ENCODE peak calls at places on chromosomes 6 and 20, in four cellular contexts. One of them, this sample, is unnamed.

GRCh38 chr20:20931024-20931423 is 175.1 kb downstream of the LINC00237 start:
- DNase-seq in GM12878: no peak
- DNase-seq in HepG2: no peak
- DNase-seq in K562: no peak
- DNase-seq in this sample: no peak

GRCh38 chr6:18501313-18502013 is 114.3 kb downstream of the RNF144B start:
- DNase-seq in GM12878: no peak
- DNase-seq in K562: no peak
- DNase-seq in HepG2: no peak
- DNase-seq in this sample: peak; percentile 5

GRCh38 chr20:44601801-44602204 is 19.4 kb downstream of the PKIG start:
- DNase-seq in K562: no peak
- DNase-seq in GM12878: no peak
- DNase-seq in HepG2: no peak
- DNase-seq in this sample: no peak

GRCh38 chr6:26064619-26065257 is 22.5 kb upstream of the HFE start:
- DNase-seq in HepG2: peak; percentile 68
- DNase-seq in GM12878: no peak
- DNase-seq in K562: peak; percentile 78
- DNase-seq in this sample: no peak

GRCh38 chr6:155313602-155314091 is 637 bp downstream of the TFB1M start:
- DNase-seq in GM12878: no peak
- DNase-seq in HepG2: peak; percentile 65
- DNase-seq in K562: peak; percentile 47
- DNase-seq in this sample: peak; percentile 5

GRCh38 chr6:54892831-54893230 is 46.3 kb downstream of the FAM83B start:
- DNase-seq in HepG2: no peak
- DNase-seq in GM12878: no peak
- DNase-seq in K562: no peak
- DNase-seq in this sample: peak; percentile 7

GRCh38 chr6:154457881-154458284 is 52.6 kb downstream of the CNKSR3 start:
- DNase-seq in HepG2: no peak
- DNase-seq in GM12878: no peak
- DNase-seq in K562: no peak
- DNase-seq in this sample: no peak

GRCh38 chr6:118708736-118709135 is 57.3 kb upstream of the CEP85L start:
- DNase-seq in K562: no peak
- DNase-seq in GM12878: no peak
- DNase-seq in HepG2: no peak
- DNase-seq in this sample: no peak

GRCh38 chr6:168118935-168119334 is 39.9 kb upstream of the FRMD1 start:
- DNase-seq in HepG2: no peak
- DNase-seq in GM12878: no peak
- DNase-seq in K562: no peak
- DNase-seq in this sample: no peak

GRCh38 chr20:22908944-22909343 is 126.2 kb upstream of the SSTR4 start:
- DNase-seq in HepG2: no peak
- DNase-seq in GM12878: no peak
- DNase-seq in K562: peak; percentile 78
- DNase-seq in this sample: no peak

GRCh38 chr6:38207371-38207770 is 387.8 kb downstream of the ZFAND3 start:
- DNase-seq in K562: no peak
- DNase-seq in GM12878: no peak
- DNase-seq in HepG2: no peak
- DNase-seq in this sample: no peak

GRCh38 chr20:50450961-50451752 is 59.0 kb upstream of the PTPN1 start:
- DNase-seq in K562: peak; percentile 45
- DNase-seq in GM12878: peak; percentile 68
- DNase-seq in HepG2: peak; percentile 68
- DNase-seq in this sample: no peak

GRCh38 chr20:8421981-8422380 is 289.9 kb downstream of the PLCB1 start:
- DNase-seq in K562: no peak
- DNase-seq in HepG2: no peak
- DNase-seq in GM12878: no peak
- DNase-seq in this sample: no peak

GRCh38 chr20:63955281-63955845 is 853 bp downstream of the UCKL1 start:
- DNase-seq in HepG2: peak; percentile 33
- DNase-seq in K562: peak; percentile 62
- DNase-seq in GM12878: no peak
- DNase-seq in this sample: peak; percentile 36

GRCh38 chr6:1087112-1087843 is 224.6 kb upstream of the FOXQ1 start:
- DNase-seq in K562: no peak
- DNase-seq in GM12878: no peak
- DNase-seq in HepG2: no peak
- DNase-seq in this sample: no peak

GRCh38 chr6:44960898-44961297 is 367.2 kb upstream of the RUNX2 start:
- DNase-seq in GM12878: peak; percentile 20
- DNase-seq in K562: peak; percentile 8
- DNase-seq in HepG2: peak; percentile 53
- DNase-seq in this sample: no peak

GRCh38 chr20:1811621-1812498 is 83.3 kb upstream of the SIRPA start:
- DNase-seq in HepG2: peak; percentile 99
- DNase-seq in GM12878: no peak
- DNase-seq in K562: no peak
- DNase-seq in this sample: peak; percentile 25

GRCh38 chr20:58697201-58697866 is 4.7 kb downstream of the NPEPL1 start:
- DNase-seq in HepG2: no peak
- DNase-seq in K562: peak; percentile 50
- DNase-seq in GM12878: no peak
- DNase-seq in this sample: no peak

GRCh38 chr6:110813813-110814487 is 1.3 kb downstream of the CDK19 start:
- DNase-seq in GM12878: no peak
- DNase-seq in K562: no peak
- DNase-seq in HepG2: no peak
- DNase-seq in this sample: no peak

GRCh38 chr6:72560721-72561593 is 60.9 kb upstream of the KCNQ5 start:
- DNase-seq in K562: peak; percentile 98
- DNase-seq in HepG2: no peak
- DNase-seq in GM12878: no peak
- DNase-seq in this sample: no peak

GRCh38 chr20:46123482-46124245 is 5.5 kb downstream of the CD40 start:
- DNase-seq in HepG2: no peak
- DNase-seq in K562: no peak
- DNase-seq in GM12878: no peak
- DNase-seq in this sample: no peak

GRCh38 chr6:1760876-1761275 is 151.2 kb downstream of the FOXC1 start:
- DNase-seq in HepG2: no peak
- DNase-seq in GM12878: no peak
- DNase-seq in K562: no peak
- DNase-seq in this sample: no peak

GRCh38 chr20:61189534-61189933 is 62.5 kb upstream of the CDH4 start:
- DNase-seq in K562: no peak
- DNase-seq in HepG2: no peak
- DNase-seq in GM12878: no peak
- DNase-seq in this sample: no peak

GRCh38 chr6:135496805-135497411 is 632 bp downstream of the AHI1 start:
- DNase-seq in K562: no peak
- DNase-seq in GM12878: no peak
- DNase-seq in HepG2: no peak
- DNase-seq in this sample: no peak

GRCh38 chr20:11965602-11966001 is 47.9 kb downstream of the BTBD3 start:
- DNase-seq in HepG2: no peak
- DNase-seq in GM12878: no peak
- DNase-seq in K562: no peak
- DNase-seq in this sample: no peak

GRCh38 chr20:52775786-52776185 is 196.4 kb upstream of the TSHZ2 start:
- DNase-seq in HepG2: no peak
- DNase-seq in GM12878: no peak
- DNase-seq in K562: no peak
- DNase-seq in this sample: no peak

GRCh38 chr6:85469276-85470022 is 19.6 kb downstream of the NT5E start:
- DNase-seq in GM12878: no peak
- DNase-seq in K562: no peak
- DNase-seq in HepG2: no peak
- DNase-seq in this sample: no peak

GRCh38 chr20:50834599-50835005 is 39.7 kb downstream of the BCAS4 start:
- DNase-seq in HepG2: peak; percentile 51
- DNase-seq in GM12878: no peak
- DNase-seq in K562: no peak
- DNase-seq in this sample: no peak

DNA sequence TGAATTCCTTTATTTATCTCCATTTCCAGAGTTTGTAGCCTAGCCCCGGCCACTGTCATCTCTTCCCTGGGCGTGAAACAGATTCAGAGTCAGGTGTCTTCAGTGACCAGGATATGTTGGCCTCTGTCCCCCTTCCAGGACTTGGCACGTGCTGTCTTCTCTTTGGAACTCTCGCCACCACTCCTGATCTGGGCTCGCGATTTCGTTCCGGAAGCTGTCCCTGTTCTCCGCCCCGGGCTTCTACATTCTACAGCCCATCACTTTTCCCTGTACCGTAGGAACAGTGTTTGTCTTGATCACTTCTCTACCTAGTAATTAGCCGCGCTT is 738 bp downstream of the GSS start:
- DNase-seq in K562: peak; percentile 76
- DNase-seq in HepG2: peak; percentile 67
- DNase-seq in GM12878: no peak
- DNase-seq in this sample: no peak
- TF ChIP-seq ESRRA in K562: no peak
- TF ChIP-seq ESRRA in HepG2: no peak
- TF ChIP-seq ESRRA in GM12878: no peak
- TF ChIP-seq ESRRA in this sample: no peak

GRCh38 chr20:36845288-36845969 is 30.5 kb upstream of the TLDC2 start:
- DNase-seq in K562: no peak
- DNase-seq in HepG2: no peak
- DNase-seq in GM12878: no peak
- DNase-seq in this sample: no peak
- H3K4me1 ChIP-seq in K562: peaks cover 27% of the 10 kb centered on the region
- H3K4me1 ChIP-seq in HepG2: peaks cover 24% of the 10 kb centered on the region
- H3K4me1 ChIP-seq in GM12878: peaks cover 75% of the 10 kb centered on the region
- H3K4me1 ChIP-seq in this sample: peaks cover 36% of the 10 kb centered on the region

GRCh38 chr6:157911786-157912185 is 69.9 kb upstream of the SYNJ2 start:
- DNase-seq in K562: no peak
- DNase-seq in HepG2: no peak
- DNase-seq in GM12878: no peak
- DNase-seq in this sample: no peak

GRCh38 chr6:157909282-157909664 is 72.4 kb upstream of the SYNJ2 start:
- DNase-seq in K562: no peak
- DNase-seq in GM12878: peak; percentile 36
- DNase-seq in HepG2: no peak
- DNase-seq in this sample: no peak

GRCh38 chr6:157908369-157909281 is 73.0 kb upstream of the SYNJ2 start:
- DNase-seq in GM12878: peak; percentile 42
- DNase-seq in HepG2: no peak
- DNase-seq in K562: no peak
- DNase-seq in this sample: no peak

GRCh38 chr6:157911278-157911677 is 70.4 kb upstream of the SYNJ2 start:
- DNase-seq in HepG2: no peak
- DNase-seq in K562: no peak
- DNase-seq in GM12878: no peak
- DNase-seq in this sample: no peak

DNA sequence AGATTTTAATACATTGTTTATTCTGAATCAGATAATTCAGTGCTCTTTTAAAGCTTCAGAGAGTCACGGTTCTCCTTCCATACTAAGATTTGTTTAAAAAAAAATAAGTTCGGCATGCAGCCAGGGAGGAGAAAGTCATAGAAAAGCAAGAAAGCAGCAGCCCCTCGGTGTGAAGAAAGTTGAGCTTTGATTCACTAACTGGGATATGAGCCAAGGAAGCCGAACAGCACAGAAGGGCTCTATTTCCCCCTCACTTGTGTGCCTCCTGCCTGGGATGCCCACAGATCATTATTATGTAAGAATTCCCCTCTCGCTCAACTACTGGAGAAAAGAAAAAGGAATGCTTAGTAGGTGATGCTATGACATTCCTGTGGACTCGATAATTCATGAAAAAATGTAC is 69.3 kb upstream of the SYNJ2 start:
- DNase-seq in K562: no peak
- DNase-seq in HepG2: no peak
- DNase-seq in GM12878: no peak
- DNase-seq in this sample: no peak
- TF ChIP-seq ESRRA in K562: no peak
- TF ChIP-seq ESRRA in HepG2: no peak
- TF ChIP-seq ESRRA in GM12878: no peak
- TF ChIP-seq ESRRA in this sample: no peak

GRCh38 chr6:16139541-16139940 is 10.7 kb downstream of the MYLIP start:
- DNase-seq in GM12878: no peak
- DNase-seq in K562: no peak
- DNase-seq in HepG2: no peak
- DNase-seq in this sample: no peak

GRCh38 chr6:16141514-16141913 is 12.6 kb downstream of the MYLIP start:
- DNase-seq in GM12878: no peak
- DNase-seq in K562: no peak
- DNase-seq in HepG2: no peak
- DNase-seq in this sample: no peak

GRCh38 chr6:16136536-16137450 is 7.9 kb downstream of the MYLIP start:
- DNase-seq in K562: peak; percentile 38
- DNase-seq in HepG2: no peak
- DNase-seq in GM12878: no peak
- DNase-seq in this sample: no peak

GRCh38 chr6:16137451-16137801 is 8.5 kb downstream of the MYLIP start:
- DNase-seq in HepG2: no peak
- DNase-seq in GM12878: no peak
- DNase-seq in K562: no peak
- DNase-seq in this sample: no peak

GRCh38 chr6:16140607-16141006 is 11.7 kb downstream of the MYLIP start:
- DNase-seq in HepG2: no peak
- DNase-seq in GM12878: no peak
- DNase-seq in K562: no peak
- DNase-seq in this sample: no peak
- H3K4me1 ChIP-seq in HepG2: no peaks in the 10 kb centered on the region
- H3K4me1 ChIP-seq in GM12878: peaks cover 6% of the 10 kb centered on the region
- H3K4me1 ChIP-seq in K562: peaks cover 3% of the 10 kb centered on the region
- H3K4me1 ChIP-seq in this sample: peaks cover 27% of the 10 kb centered on the region